ENCODE peak calls at places on chromosomes 4 and X, in five cellular contexts. O is testis, N is coronary artery, Q is B cell, Z is AG09309. H is an unnamed sample.

GRCh38 chr4:55438314-55438713 is 42.6 kb downstream of the TMEM165 start:
- DNase-seq in O (no peak), N (no peak), Q (no peak), Z (no peak), H (peak)

GRCh38 chr4:108255203-108255747 is 86.5 kb upstream of the LEF1 start:
- DNase-seq in O (no peak), N (no peak), Q (no peak), Z (no peak), H (no peak)

GRCh38 chrX:129706395-129707072 is 32.2 kb upstream of the XPNPEP2 start:
- DNase-seq in O (peak), N (peak), Q (no peak), Z (no peak), H (no peak)

GRCh38 chrX:9578083-9578779 is 113.4 kb downstream of the TBL1X start:
- DNase-seq in O (no peak), N (no peak), Q (no peak), Z (no peak), H (no peak)

GRCh38 chr4:15912961-15913630 is 25.4 kb downstream of the FGFBP1 start:
- DNase-seq in O (no peak), N (no peak), Q (no peak), Z (no peak), H (no peak)

GRCh38 chr4:115674485-115674884 is 561.1 kb upstream of the NDST4 start:
- DNase-seq in O (no peak), N (no peak), Q (no peak), Z (no peak), H (no peak)

GRCh38 chr4:176323511-176324160 is 3.9 kb downstream of the SPCS3 start:
- DNase-seq in O (no peak), N (no peak), Q (no peak), Z (no peak), H (no peak)

GRCh38 chr4:40255722-40256281 is 59.0 kb downstream of the RHOH start:
- DNase-seq in O (no peak), N (no peak), Q (no peak), Z (peak), H (no peak)

GRCh38 chr4:30840571-30840970 is 120.4 kb downstream of the PCDH7 start:
- DNase-seq in O (no peak), N (no peak), Q (no peak), Z (no peak), H (no peak)

GRCh38 chr4:55184600-55185523 is 59.5 kb upstream of the KDR start:
- DNase-seq in O (peak), N (no peak), Q (no peak), Z (no peak), H (peak)

GRCh38 chrX:12610079-12610478 is 181.1 kb upstream of the PRPS2 start:
- DNase-seq in O (no peak), N (no peak), Q (no peak), Z (peak), H (no peak)

GRCh38 chr4:180539284-180539683 is 1703.9 kb upstream of the TENM3 start:
- DNase-seq in O (no peak), N (no peak), Q (no peak), Z (no peak), H (no peak)

GRCh38 chr4:185143596-185143969 is 517 bp downstream of the SLC25A4 start:
- DNase-seq in O (peak), N (peak), Q (no peak), Z (no peak), H (peak)

GRCh38 chrX:13216139-13216538 is 103.7 kb downstream of the ATXN3L start:
- DNase-seq in O (no peak), N (no peak), Q (no peak), Z (no peak), H (no peak)

GRCh38 chr4:6520978-6521377 is 48.6 kb upstream of the PPP2R2C start:
- DNase-seq in O (no peak), N (no peak), Q (no peak), Z (no peak), H (no peak)

GRCh38 chrX:153635788-153636668 is 11.0 kb upstream of the DUSP9 start:
- DNase-seq in O (no peak), N (no peak), Q (peak), Z (no peak), H (no peak)

GRCh38 chrX:13467243-13467642 is 102.2 kb upstream of the EGFL6 start:
- DNase-seq in O (no peak), N (no peak), Q (no peak), Z (no peak), H (no peak)

GRCh38 chr4:153512952-153513500 is 46.9 kb downstream of the TMEM131L start:
- DNase-seq in O (no peak), N (no peak), Q (no peak), Z (no peak), H (no peak)

GRCh38 chrX:39645059-39645895 is 452.5 kb downstream of the BCOR start:
- DNase-seq in O (peak), N (peak), Q (no peak), Z (peak), H (peak)

GRCh38 chr4:90183254-90183653 is 56.1 kb downstream of the CCSER1 start:
- DNase-seq in O (no peak), N (no peak), Q (no peak), Z (no peak), H (no peak)

GRCh38 chr4:48484494-48485168 is 1.5 kb downstream of the SLC10A4 start:
- DNase-seq in O (no peak), N (no peak), Q (no peak), Z (no peak), H (no peak)

GRCh38 chr4:118968813-118969212 is 80.2 kb downstream of the SYNPO2 start:
- DNase-seq in O (no peak), N (no peak), Q (no peak), Z (no peak), H (no peak)

GRCh38 chr4:16779028-16779675 is 119.3 kb downstream of the LDB2 start:
- DNase-seq in O (no peak), N (no peak), Q (no peak), Z (peak), H (no peak)

GRCh38 chrX:133444952-133445831 is 29.9 kb upstream of the GPC4 start:
- DNase-seq in O (peak), N (no peak), Q (no peak), Z (no peak), H (peak)

GRCh38 chr4:61446957-61447356 is 246.8 kb downstream of the ADGRL3 start:
- DNase-seq in O (no peak), N (no peak), Q (no peak), Z (no peak), H (no peak)
- TF ChIP-seq CTCF in O (no peak), N (no peak), Q (no peak), Z (no peak), H (no peak)

GRCh38 chr4:7917669-7918068 is 22.0 kb downstream of the AFAP1 start:
- DNase-seq in O (no peak), N (peak), Q (no peak), Z (no peak), H (no peak)
- TF ChIP-seq CTCF in O (no peak), N (no peak), Q (no peak), Z (no peak), H (no peak)

DNA sequence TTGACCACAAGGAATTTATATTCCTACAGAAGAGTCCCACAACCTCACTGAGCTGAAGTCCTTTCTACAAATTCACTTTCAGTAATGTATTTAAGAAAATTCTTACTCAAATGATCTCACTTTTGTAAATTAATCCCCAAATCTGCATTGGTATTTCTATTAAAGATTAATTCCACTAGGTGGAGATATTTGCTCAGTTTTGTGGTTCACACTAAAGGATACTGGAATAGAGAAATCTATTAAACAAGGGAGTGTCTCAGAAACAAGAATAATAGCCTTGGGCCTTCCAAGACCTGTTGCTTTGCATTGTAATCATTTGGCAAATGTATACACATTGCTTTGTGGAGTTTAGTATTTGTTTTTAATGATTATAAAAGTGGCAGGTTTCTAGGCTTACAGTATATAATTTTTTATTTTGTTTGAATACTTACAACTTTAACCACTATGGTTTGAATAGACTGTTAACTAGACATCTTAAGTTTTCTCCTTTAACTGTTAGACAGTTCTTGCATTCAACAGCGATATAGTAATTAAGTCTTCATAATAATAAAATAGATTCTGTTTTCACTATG is 25.9 kb downstream of the CFAP299 start:
- DNase-seq in O (no peak), N (no peak), Q (no peak), Z (no peak), H (no peak)
- TF ChIP-seq CTCF in O (peak), N (no peak), Q (peak), Z (peak), H (no peak)

GRCh38 chrX:151754641-151755215 is 20.2 kb downstream of the CNGA2 start:
- DNase-seq in O (no peak), N (no peak), Q (no peak), Z (no peak), H (no peak)

GRCh38 chrX:151754042-151754419 is 19.5 kb downstream of the CNGA2 start:
- DNase-seq in O (no peak), N (no peak), Q (no peak), Z (peak), H (peak)

GRCh38 chrX:151750511-151750910 is 16.0 kb downstream of the CNGA2 start:
- DNase-seq in O (no peak), N (peak), Q (no peak), Z (no peak), H (no peak)

GRCh38 chrX:151752847-151753246 is 18.3 kb downstream of the CNGA2 start:
- DNase-seq in O (no peak), N (no peak), Q (no peak), Z (no peak), H (no peak)

GRCh38 chrX:151753313-151754041 is 18.9 kb downstream of the CNGA2 start:
- DNase-seq in O (peak), N (no peak), Q (no peak), Z (no peak), H (peak)
- TF ChIP-seq CTCF in O (peak), N (peak), Q (no peak), Z (peak), H (peak)

DNA sequence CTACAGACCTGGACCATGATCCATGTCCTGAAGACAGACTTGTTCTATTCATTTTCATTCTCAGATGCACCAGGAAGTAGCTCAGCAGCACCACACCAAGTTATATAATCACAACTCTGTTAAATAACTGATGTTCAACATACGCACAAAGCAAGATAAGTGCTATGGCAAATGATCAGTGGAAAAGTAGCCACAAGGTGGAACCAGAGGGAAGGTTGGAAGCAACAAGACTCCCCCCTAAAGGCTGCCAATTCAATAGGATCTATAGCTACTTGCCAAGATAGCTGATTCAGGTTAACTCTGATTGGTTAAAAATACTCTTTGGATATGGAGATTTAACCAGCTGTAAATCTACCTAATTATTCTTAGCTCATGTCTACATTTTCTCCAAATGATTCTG is 23.7 kb upstream of the FAM47B start:
- DNase-seq in O (peak), N (no peak), Q (no peak), Z (peak), H (peak)
- TF ChIP-seq CTCF in O (no peak), N (no peak), Q (no peak), Z (peak), H (peak)

DNA sequence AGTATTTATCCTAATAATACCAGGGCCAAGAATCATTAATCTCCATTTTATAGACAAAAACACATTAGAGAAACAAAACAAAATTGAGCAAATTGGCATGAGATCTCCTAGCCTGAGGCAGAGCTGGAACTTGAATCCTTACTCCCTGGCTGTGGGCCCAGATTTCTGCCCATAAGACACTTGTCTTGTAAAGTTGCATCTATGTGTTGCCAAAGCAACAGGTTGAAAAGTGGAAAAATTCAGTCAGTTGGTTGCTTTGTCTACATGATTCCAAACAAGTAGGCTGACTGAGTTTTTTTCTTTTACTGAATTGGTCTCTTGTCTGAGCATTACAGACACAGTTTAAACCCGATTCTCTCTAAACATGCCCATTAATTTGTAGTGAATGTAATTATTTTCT is 33.3 kb downstream of the GUCY2F start:
- DNase-seq in O (no peak), N (no peak), Q (no peak), Z (no peak), H (no peak)
- TF ChIP-seq CTCF in O (no peak), N (no peak), Q (no peak), Z (no peak), H (no peak)